ENCODE peak calls at places on chromosomes 11 and 22, in seven cellular contexts. H is ovary, F is BE2C, N is upper lobe of right lung, O is psoas muscle, P is GM23338, B is epithelial cell of proximal tubule. E is an unnamed sample.

GRCh38 chr22:47090591-47091240 is 328.3 kb downstream of the TBC1D22A start:
- DNase-seq in H (no peak), F (no peak), N (no peak), O (no peak), P (peak; percentile 69), B (no peak), E (no peak)

GRCh38 chr11:62854825-62855570 is 15.6 kb upstream of the WDR74 start:
- DNase-seq in H (no peak), F (no peak), N (no peak), O (no peak), P (no peak), B (no peak), E (no peak)

GRCh38 chr11:8381343-8381742 is 117.7 kb upstream of the LMO1 start:
- DNase-seq in H (no peak), F (no peak), N (peak; percentile 23), O (no peak), P (no peak), B (no peak), E (no peak)

GRCh38 chr11:89436071-89436470 is 55.1 kb downstream of the NOX4 start:
- DNase-seq in H (no peak), F (no peak), N (no peak), O (no peak), P (no peak), B (peak; percentile 86), E (peak; percentile 55)

GRCh38 chr11:72598901-72599300 is 75.3 kb downstream of the PDE2A start:
- DNase-seq in H (peak; percentile 64), F (peak; percentile 52), N (no peak), O (peak; percentile 51), P (peak; percentile 79), B (no peak), E (no peak)

GRCh38 chr22:39236321-39237275 is 8.2 kb downstream of the PDGFB start:
- DNase-seq in H (no peak), F (no peak), N (no peak), O (peak; percentile 74), P (no peak), B (no peak), E (no peak)

GRCh38 chr22:19579880-19580279 is 55.7 kb upstream of the CLDN5 start:
- DNase-seq in H (no peak), F (no peak), N (no peak), O (peak; percentile 30), P (no peak), B (no peak), E (no peak)

GRCh38 chr11:29119691-29120328 is 897.0 kb downstream of the KCNA4 start:
- DNase-seq in H (no peak), F (no peak), N (no peak), O (no peak), P (no peak), B (peak; percentile 50), E (peak; percentile 44)

GRCh38 chr11:133956650-133957633 is at the start of gene IGSF9B:
- DNase-seq in H (peak; percentile 83), F (peak; percentile 92), N (peak; percentile 93), O (peak; percentile 83), P (peak; percentile 94), B (peak; percentile 18), E (no peak)

GRCh38 chr11:120324932-120325810 is at the start of gene TLCD5:
- DNase-seq in H (peak; percentile 80), F (peak; percentile 92), N (peak; percentile 84), O (peak; percentile 63), P (peak; percentile 95), B (no peak), E (no peak)

GRCh38 chr11:76329084-76329648 is 51.8 kb downstream of the THAP12 start:
- DNase-seq in H (no peak), F (no peak), N (no peak), O (no peak), P (peak; percentile 67), B (peak; percentile 18), E (peak; percentile 34)

GRCh38 chr11:65427691-65428577 is 5.3 kb downstream of the NEAT1 start:
- DNase-seq in H (peak; percentile 40), F (no peak), N (peak; percentile 65), O (peak; percentile 33), P (no peak), B (no peak), E (no peak)

GRCh38 chr11:65429069-65429681 is 6.6 kb downstream of the NEAT1 start:
- DNase-seq in H (no peak), F (no peak), N (no peak), O (no peak), P (peak; percentile 35), B (peak; percentile 58), E (no peak)

GRCh38 chr11:65429724-65430405 is 7.3 kb downstream of the NEAT1 start:
- DNase-seq in H (peak; percentile 80), F (peak; percentile 63), N (peak; percentile 87), O (peak; percentile 72), P (peak; percentile 50), B (peak; percentile 61), E (no peak)

GRCh38 chr11:65426839-65427690 is 4.5 kb downstream of the NEAT1 start:
- DNase-seq in H (peak; percentile 49), F (no peak), N (peak; percentile 70), O (peak; percentile 39), P (peak; percentile 54), B (peak; percentile 70), E (no peak)

DNA sequence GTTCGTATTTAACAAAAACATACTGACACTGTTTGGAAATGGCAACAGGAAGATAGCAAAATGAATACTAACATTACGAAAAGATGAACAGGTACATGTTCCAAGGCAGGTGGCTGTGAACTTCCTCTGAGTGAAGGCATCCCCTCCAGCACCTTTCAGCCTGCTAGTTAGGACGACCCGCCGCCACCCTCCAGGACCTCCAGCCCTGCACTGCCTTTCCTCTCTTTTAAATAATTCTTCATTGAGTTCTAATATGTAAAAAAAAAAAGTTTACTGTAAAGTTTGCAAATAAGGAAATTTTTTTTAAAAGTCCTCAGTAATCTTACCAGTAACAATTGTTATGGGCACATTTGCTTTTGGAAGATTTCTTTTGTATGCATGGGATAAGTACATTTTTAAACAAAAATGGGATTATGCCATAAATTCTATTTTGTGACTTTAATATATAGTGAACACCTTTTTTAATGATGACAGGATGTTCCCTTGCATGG is 6.0 kb downstream of the NEAT1 start:
- DNase-seq in H (no peak), F (no peak), N (peak; percentile 71), O (peak; percentile 36), P (peak; percentile 16), B (no peak), E (no peak)
- H3K4me3 ChIP-seq in H (peak overlapping the region; percentile 86), F (peak overlapping the region; percentile 88), N (peak overlapping the region; percentile 98), O (peak overlapping the region; percentile 86), P (no peak overlapping the region), B (peak overlapping the region; percentile 85), E (peak overlapping the region; percentile 94)

GRCh38 chr11:79390923-79391322 is 49.9 kb downstream of the TENM4 start:
- DNase-seq in H (no peak), F (no peak), N (no peak), O (no peak), P (no peak), B (no peak), E (no peak)

GRCh38 chr11:79396674-79397073 is 44.2 kb downstream of the TENM4 start:
- DNase-seq in H (no peak), F (no peak), N (no peak), O (no peak), P (no peak), B (no peak), E (no peak)

GRCh38 chr11:79390477-79390876 is 50.4 kb downstream of the TENM4 start:
- DNase-seq in H (peak; percentile 41), F (no peak), N (no peak), O (no peak), P (no peak), B (no peak), E (no peak)

GRCh38 chr11:79396001-79396400 is 44.8 kb downstream of the TENM4 start:
- DNase-seq in H (no peak), F (no peak), N (no peak), O (no peak), P (no peak), B (no peak), E (no peak)

GRCh38 chr11:79393362-79394043 is 47.3 kb downstream of the TENM4 start:
- DNase-seq in H (no peak), F (peak; percentile 97), N (no peak), O (no peak), P (peak; percentile 54), B (no peak), E (no peak)
- TF ChIP-seq CTCF in H (no peak), F (peak; percentile 65), N (no peak), O (no peak), P (no peak), B (peak; percentile 33), E (no peak)

GRCh38 chr11:30586251-30587144 is at the start of gene MPPED2:
- DNase-seq in H (peak; percentile 27), F (peak; percentile 14), N (peak; percentile 65), O (peak; percentile 47), P (peak; percentile 86), B (no peak), E (no peak)
- H3K4me3 ChIP-seq in H (peak within 1 kb of the TSS; percentile 46), F (no peak within 1 kb of the TSS), N (peak within 1 kb of the TSS; percentile 52), O (peak within 1 kb of the TSS; percentile 93), P (peak within 1 kb of the TSS; percentile 89), B (peak within 1 kb of the TSS; percentile 58), E (peak within 1 kb of the TSS; percentile 53)

GRCh38 chr22:42719133-42719532 is 1.5 kb downstream of the A4GALT start:
- DNase-seq in H (no peak), F (no peak), N (no peak), O (no peak), P (peak; percentile 27), B (no peak), E (no peak)
- TF ChIP-seq CTCF in H (no peak), F (no peak), N (peak; percentile 5), O (peak; percentile 10), P (no peak), B (peak; percentile 25), E (no peak)

DNA sequence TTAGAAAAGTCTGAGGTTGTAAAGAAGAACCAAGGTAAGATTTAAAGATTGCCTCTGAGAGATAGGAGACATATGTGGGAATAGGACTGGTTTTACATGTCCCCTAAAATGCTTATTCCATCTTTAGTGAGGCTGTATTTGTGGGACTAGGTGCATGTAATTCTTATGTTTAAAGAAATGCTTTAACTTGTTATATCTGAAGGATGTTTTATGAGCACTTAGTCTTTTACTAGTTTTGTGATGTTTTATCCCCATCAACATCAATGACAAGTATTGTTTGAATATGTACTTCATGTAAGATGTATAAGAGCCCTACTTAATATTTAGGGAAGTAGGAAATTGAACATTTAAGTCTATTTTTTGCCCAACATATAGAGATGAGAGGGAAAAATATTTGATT is 24.7 kb downstream of the GRAMD1B start:
- DNase-seq in H (no peak), F (no peak), N (no peak), O (no peak), P (no peak), B (no peak), E (no peak)
- H3K4me3 ChIP-seq in H (no peak overlapping the region), F (no peak overlapping the region), N (no peak overlapping the region), O (peak overlapping the region; percentile 37), P (no peak overlapping the region), B (no peak overlapping the region), E (no peak overlapping the region)